ENCODE peak calls at places on chromosome 10, in seven cellular contexts. One of them, this sample, is unnamed.

GRCh38 chr10:14385591-14386201 is 55.0 kb upstream of the FRMD4A start:
- DNase-seq in lower lobe of right lung: no peak
- DNase-seq in fibroblast of lung: no peak
- DNase-seq in SK-N-SH: no peak
- DNase-seq in tibial nerve: no peak
- DNase-seq in lung: no peak
- DNase-seq in pancreas: no peak
- DNase-seq in this sample: no peak

GRCh38 chr10:127990846-127991542 is 84.1 kb downstream of the PTPRE start:
- DNase-seq in fibroblast of lung: peak; percentile 98
- DNase-seq in lung: peak; percentile 55
- DNase-seq in pancreas: no peak
- DNase-seq in SK-N-SH: no peak
- DNase-seq in tibial nerve: no peak
- DNase-seq in lower lobe of right lung: no peak
- DNase-seq in this sample: no peak

GRCh38 chr10:90051474-90051873 is 350.1 kb downstream of the KIF20B start:
- DNase-seq in lower lobe of right lung: no peak
- DNase-seq in tibial nerve: no peak
- DNase-seq in SK-N-SH: no peak
- DNase-seq in fibroblast of lung: peak; percentile 44
- DNase-seq in pancreas: no peak
- DNase-seq in lung: no peak
- DNase-seq in this sample: no peak

GRCh38 chr10:73410897-73411296 is 3.0 kb downstream of the ANXA7 start:
- DNase-seq in fibroblast of lung: no peak
- DNase-seq in pancreas: no peak
- DNase-seq in SK-N-SH: no peak
- DNase-seq in lower lobe of right lung: no peak
- DNase-seq in tibial nerve: no peak
- DNase-seq in lung: no peak
- DNase-seq in this sample: no peak

GRCh38 chr10:83656924-83657323 is 482.4 kb upstream of the GHITM start:
- DNase-seq in pancreas: no peak
- DNase-seq in lung: no peak
- DNase-seq in tibial nerve: no peak
- DNase-seq in SK-N-SH: no peak
- DNase-seq in fibroblast of lung: no peak
- DNase-seq in lower lobe of right lung: no peak
- DNase-seq in this sample: no peak

GRCh38 chr10:81953420-81953819 is 78.4 kb downstream of the NRG3 start:
- DNase-seq in lower lobe of right lung: no peak
- DNase-seq in fibroblast of lung: peak; percentile 27
- DNase-seq in lung: no peak
- DNase-seq in tibial nerve: no peak
- DNase-seq in pancreas: no peak
- DNase-seq in SK-N-SH: no peak
- DNase-seq in this sample: no peak

GRCh38 chr10:46220187-46220586 is 66.6 kb upstream of the ANTXRL start:
- DNase-seq in lung: no peak
- DNase-seq in SK-N-SH: no peak
- DNase-seq in lower lobe of right lung: no peak
- DNase-seq in pancreas: no peak
- DNase-seq in fibroblast of lung: no peak
- DNase-seq in tibial nerve: no peak
- DNase-seq in this sample: no peak

GRCh38 chr10:98321203-98321780 is 53.3 kb upstream of the LOXL4 start:
- DNase-seq in lung: no peak
- DNase-seq in lower lobe of right lung: no peak
- DNase-seq in tibial nerve: no peak
- DNase-seq in SK-N-SH: no peak
- DNase-seq in pancreas: no peak
- DNase-seq in fibroblast of lung: no peak
- DNase-seq in this sample: no peak

GRCh38 chr10:110355181-110355831 is 50.6 kb upstream of the SMNDC1 start:
- DNase-seq in tibial nerve: no peak
- DNase-seq in lung: no peak
- DNase-seq in pancreas: no peak
- DNase-seq in SK-N-SH: no peak
- DNase-seq in fibroblast of lung: no peak
- DNase-seq in lower lobe of right lung: no peak
- DNase-seq in this sample: no peak

GRCh38 chr10:23196915-23197314 is 4.8 kb downstream of the PTF1A start:
- DNase-seq in tibial nerve: no peak
- DNase-seq in fibroblast of lung: no peak
- DNase-seq in SK-N-SH: no peak
- DNase-seq in lower lobe of right lung: no peak
- DNase-seq in pancreas: no peak
- DNase-seq in lung: no peak
- DNase-seq in this sample: no peak

GRCh38 chr10:5643356-5643755 is 23.0 kb downstream of the ASB13 start:
- DNase-seq in lung: no peak
- DNase-seq in pancreas: no peak
- DNase-seq in tibial nerve: no peak
- DNase-seq in fibroblast of lung: no peak
- DNase-seq in SK-N-SH: no peak
- DNase-seq in lower lobe of right lung: no peak
- DNase-seq in this sample: no peak

GRCh38 chr10:20466731-20467130 is 430.4 kb downstream of the NEBL start:
- DNase-seq in lower lobe of right lung: no peak
- DNase-seq in SK-N-SH: no peak
- DNase-seq in pancreas: no peak
- DNase-seq in tibial nerve: no peak
- DNase-seq in lung: no peak
- DNase-seq in fibroblast of lung: peak; percentile 68
- DNase-seq in this sample: no peak

GRCh38 chr10:95133016-95133752 is 60.9 kb upstream of the ACSM6 start:
- DNase-seq in lung: peak; percentile 88
- DNase-seq in SK-N-SH: peak; percentile 41
- DNase-seq in pancreas: peak; percentile 90
- DNase-seq in fibroblast of lung: peak; percentile 56
- DNase-seq in lower lobe of right lung: peak; percentile 74
- DNase-seq in tibial nerve: peak; percentile 75
- DNase-seq in this sample: peak; percentile 25
- TF ChIP-seq CTCF in lung: peak; percentile 75
- TF ChIP-seq CTCF in SK-N-SH: peak; percentile 80
- TF ChIP-seq CTCF in pancreas: peak; percentile 64
- TF ChIP-seq CTCF in fibroblast of lung: peak; percentile 76
- TF ChIP-seq CTCF in lower lobe of right lung: peak; percentile 83
- TF ChIP-seq CTCF in tibial nerve: peak; percentile 38
- TF ChIP-seq CTCF in this sample: peak; percentile 34

DNA sequence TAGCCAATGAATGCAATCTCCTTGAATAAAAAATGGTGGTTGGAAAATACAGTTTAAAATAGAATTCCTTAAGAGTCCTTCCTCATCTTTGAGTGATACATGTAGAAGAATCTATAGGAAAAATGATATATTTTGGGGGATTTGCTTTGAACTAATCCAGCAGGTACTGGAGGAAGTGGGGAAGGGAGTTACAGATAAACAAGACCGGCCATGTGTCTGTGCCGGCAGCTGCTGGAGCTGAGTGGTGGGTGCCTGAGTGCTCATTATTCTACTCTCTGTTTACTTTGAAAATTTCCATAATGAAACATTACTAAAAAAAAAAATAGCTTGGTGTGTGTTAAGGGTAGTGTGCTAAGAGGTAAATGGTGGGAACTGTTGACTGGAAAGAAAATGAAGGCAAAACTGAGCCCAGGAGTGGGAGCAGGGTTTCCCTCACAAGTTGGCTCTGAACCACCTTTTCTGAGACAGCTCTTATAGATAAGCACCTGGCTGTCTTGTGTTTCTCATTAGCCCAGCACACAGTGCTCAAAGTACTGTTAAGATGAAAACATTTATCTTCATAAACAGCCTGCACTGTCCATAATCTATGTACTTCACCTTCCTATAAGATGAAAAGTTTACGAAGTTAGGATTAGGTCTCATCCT is 50.6 kb downstream of the PARD3 start:
- DNase-seq in SK-N-SH: no peak
- DNase-seq in pancreas: no peak
- DNase-seq in lung: no peak
- DNase-seq in fibroblast of lung: no peak
- DNase-seq in tibial nerve: no peak
- DNase-seq in lower lobe of right lung: no peak
- DNase-seq in this sample: no peak
- H3K4me3 ChIP-seq in SK-N-SH: no peak overlapping the region
- H3K4me3 ChIP-seq in pancreas: no peak overlapping the region
- H3K4me3 ChIP-seq in lung: no peak overlapping the region
- H3K4me3 ChIP-seq in fibroblast of lung: no peak overlapping the region
- H3K4me3 ChIP-seq in tibial nerve: no peak overlapping the region
- H3K4me3 ChIP-seq in lower lobe of right lung: no peak overlapping the region
- H3K4me3 ChIP-seq in this sample: no peak overlapping the region

DNA sequence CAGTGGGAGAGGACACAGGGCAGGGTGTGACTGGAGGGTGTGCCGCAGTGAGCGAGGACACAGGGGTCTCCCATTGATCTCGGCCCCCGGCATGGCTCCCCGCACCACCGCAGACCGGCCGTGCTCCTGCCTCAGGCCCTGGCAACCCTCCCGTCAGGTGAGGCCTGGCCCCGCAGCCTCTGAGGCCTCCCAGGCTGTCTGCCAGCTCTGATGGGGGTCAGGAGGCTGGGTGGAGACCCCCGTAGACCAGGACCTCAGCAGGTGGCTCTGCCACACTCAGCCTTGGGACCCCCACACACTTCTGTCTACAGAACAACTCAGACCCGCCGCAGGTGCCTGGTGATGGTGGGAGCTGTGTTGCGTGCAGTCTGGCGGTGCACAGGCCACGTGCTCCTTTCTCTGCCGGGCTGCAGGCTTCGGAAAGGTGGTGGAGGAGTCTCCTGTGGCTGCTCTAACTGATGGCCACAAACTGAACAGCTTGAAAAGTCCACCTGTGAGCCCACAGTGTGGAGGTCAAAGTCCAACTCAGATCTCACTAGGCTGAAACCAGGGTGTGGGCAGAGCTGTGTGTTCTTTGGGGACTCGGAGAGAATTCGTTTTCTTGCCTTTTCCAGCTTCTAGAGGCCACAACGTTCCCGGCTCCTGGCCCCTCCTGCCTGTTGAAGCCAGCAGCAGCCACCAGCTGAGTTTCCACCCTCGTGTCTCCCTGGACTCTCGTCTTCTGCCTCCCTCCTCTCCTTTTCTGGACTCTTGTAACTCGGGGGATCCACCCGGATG is 62.4 kb downstream of the PWWP2B start:
- DNase-seq in fibroblast of lung: no peak
- DNase-seq in tibial nerve: no peak
- DNase-seq in pancreas: peak; percentile 48
- DNase-seq in SK-N-SH: no peak
- DNase-seq in lower lobe of right lung: peak; percentile 42
- DNase-seq in lung: no peak
- DNase-seq in this sample: no peak
- H3K27ac ChIP-seq in fibroblast of lung: no peak overlapping the region
- H3K27ac ChIP-seq in tibial nerve: peak overlapping the region; percentile 94
- H3K27ac ChIP-seq in pancreas: no peak overlapping the region
- H3K27ac ChIP-seq in SK-N-SH: no peak overlapping the region
- H3K27ac ChIP-seq in lower lobe of right lung: no peak overlapping the region
- H3K27ac ChIP-seq in lung: no peak overlapping the region
- H3K27ac ChIP-seq in this sample: no peak overlapping the region

GRCh38 chr10:93481931-93482834 is at the start of gene MYOF:
- DNase-seq in tibial nerve: peak; percentile 74
- DNase-seq in lung: peak; percentile 69
- DNase-seq in SK-N-SH: peak; percentile 65
- DNase-seq in fibroblast of lung: peak; percentile 86
- DNase-seq in lower lobe of right lung: peak; percentile 62
- DNase-seq in pancreas: peak; percentile 69
- DNase-seq in this sample: peak; percentile 69

GRCh38 chr10:93488956-93489528 is 6.9 kb upstream of the MYOF start:
- DNase-seq in lung: no peak
- DNase-seq in lower lobe of right lung: no peak
- DNase-seq in tibial nerve: no peak
- DNase-seq in pancreas: no peak
- DNase-seq in SK-N-SH: no peak
- DNase-seq in fibroblast of lung: peak; percentile 62
- DNase-seq in this sample: no peak

GRCh38 chr10:93491589-93492121 is 4.8 kb upstream of the CEP55 start:
- DNase-seq in SK-N-SH: no peak
- DNase-seq in lung: no peak
- DNase-seq in tibial nerve: no peak
- DNase-seq in fibroblast of lung: no peak
- DNase-seq in pancreas: no peak
- DNase-seq in lower lobe of right lung: no peak
- DNase-seq in this sample: no peak

GRCh38 chr10:93481213-93481930 is 762 bp downstream of the MYOF start:
- DNase-seq in pancreas: no peak
- DNase-seq in tibial nerve: no peak
- DNase-seq in fibroblast of lung: no peak
- DNase-seq in lung: no peak
- DNase-seq in lower lobe of right lung: no peak
- DNase-seq in SK-N-SH: no peak
- DNase-seq in this sample: no peak

DNA sequence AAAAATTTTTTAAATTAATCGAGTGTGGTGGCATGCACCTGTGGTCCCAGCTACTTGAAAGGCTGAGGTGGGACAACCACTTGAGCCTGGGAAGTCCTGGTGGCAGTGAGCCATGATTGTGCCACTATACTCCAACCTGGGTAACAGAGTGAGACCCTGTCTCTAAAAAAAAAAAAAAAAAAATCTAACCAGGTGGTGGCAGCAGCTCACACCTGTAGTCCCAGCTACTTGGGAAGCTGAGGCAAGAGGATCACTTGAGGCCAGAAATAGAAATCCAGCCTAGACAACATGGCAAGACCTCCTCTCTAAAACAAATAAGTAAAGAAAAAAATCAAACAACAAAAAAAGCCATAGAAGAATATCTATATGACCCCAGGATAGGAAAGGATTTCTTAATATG is 3.6 kb upstream of the MYOF start:
- DNase-seq in pancreas: no peak
- DNase-seq in lung: no peak
- DNase-seq in SK-N-SH: no peak
- DNase-seq in tibial nerve: no peak
- DNase-seq in lower lobe of right lung: no peak
- DNase-seq in fibroblast of lung: no peak
- DNase-seq in this sample: no peak
- TF ChIP-seq CTCF in pancreas: no peak
- TF ChIP-seq CTCF in lung: no peak
- TF ChIP-seq CTCF in SK-N-SH: no peak
- TF ChIP-seq CTCF in tibial nerve: no peak
- TF ChIP-seq CTCF in lower lobe of right lung: no peak
- TF ChIP-seq CTCF in fibroblast of lung: no peak
- TF ChIP-seq CTCF in this sample: no peak

This sample was measured in uterus.